ENCODE peak calls at places on chromosome 19, in four cellular contexts. H, A, L and E are unnamed samples.

GRCh38 chr19:38213911-38214625 is 10.0 kb downstream of the DPF1 start:
- DNase-seq in H (no peak), A (peak; percentile 33), L (no peak), E (no peak)

GRCh38 chr19:50567052-50567841 is 988 bp downstream of the LRRC4B start:
- DNase-seq in H (peak; percentile 54), A (no peak), L (no peak), E (no peak)

GRCh38 chr19:8578642-8579265 is 1.5 kb upstream of the MYO1F start:
- DNase-seq in H (peak; percentile 83), A (no peak), L (peak; percentile 47), E (peak; percentile 85)

GRCh38 chr19:52962394-52963228 is at the start of gene ZNF816:
- DNase-seq in H (peak; percentile 98), A (peak; percentile 70), L (peak; percentile 79), E (peak; percentile 100)

GRCh38 chr19:51714848-51715247 is 8.9 kb downstream of the HAS1 start:
- DNase-seq in H (no peak), A (no peak), L (no peak), E (no peak)

GRCh38 chr19:30085394-30085793 is 143.4 kb downstream of the URI1 start:
- DNase-seq in H (peak; percentile 39), A (no peak), L (peak; percentile 16), E (no peak)

GRCh38 chr19:5695649-5696195 is 5.6 kb downstream of the RPL36 start:
- DNase-seq in H (no peak), A (no peak), L (no peak), E (no peak)

GRCh38 chr19:28051047-28051446 is 1161.9 kb downstream of the UQCRFS1 start:
- DNase-seq in H (no peak), A (no peak), L (no peak), E (no peak)

GRCh38 chr19:29262085-29262484 is 49.1 kb upstream of the UQCRFS1 start:
- DNase-seq in H (no peak), A (no peak), L (no peak), E (no peak)

GRCh38 chr19:18205180-18205915 is 1.5 kb upstream of the RAB3A start:
- DNase-seq in H (peak; percentile 75), A (no peak), L (no peak), E (peak; percentile 82)

GRCh38 chr19:27792576-27793127 is 1420.3 kb downstream of the UQCRFS1 start:
- DNase-seq in H (no peak), A (no peak), L (no peak), E (no peak)

GRCh38 chr19:57664269-57665127 is 4.2 kb upstream of the ZSCAN4 start:
- DNase-seq in H (peak; percentile 65), A (no peak), L (no peak), E (peak; percentile 48)

GRCh38 chr19:41951686-41952172 is 7.4 kb downstream of the RABAC1 start:
- DNase-seq in H (peak; percentile 86), A (no peak), L (peak; percentile 59), E (peak; percentile 89)

GRCh38 chr19:1929051-1929742 is 11.8 kb upstream of the CSNK1G2 start:
- DNase-seq in H (peak; percentile 87), A (no peak), L (peak; percentile 61), E (peak; percentile 88)

GRCh38 chr19:19662866-19663291 is 597 bp downstream of the ATP13A1 start:
- DNase-seq in H (peak; percentile 46), A (no peak), L (no peak), E (no peak)

GRCh38 chr19:3196933-3197205 is 11.1 kb downstream of the NCLN start:
- DNase-seq in H (no peak), A (no peak), L (no peak), E (no peak)

GRCh38 chr19:49875801-49876421 is 1.2 kb downstream of the AKT1S1 start:
- DNase-seq in H (peak; percentile 58), A (no peak), L (no peak), E (peak; percentile 62)

GRCh38 chr19:4379383-4380253 is 20.7 kb downstream of the SH3GL1 start:
- DNase-seq in H (no peak), A (peak; percentile 69), L (no peak), E (no peak)
- TF ChIP-seq POLR2AphosphoS5 in H (no peak), A (no peak), L (no peak), E (no peak)

GRCh38 chr19:17172624-17173345 is 42.4 kb upstream of the USE1 start:
- DNase-seq in H (no peak), A (no peak), L (no peak), E (no peak)
- H3K4me1 ChIP-seq in H (no peaks in the 10 kb centered on the region), A (peaks cover 2% of the 10 kb centered on the region), L (peaks cover 9% of the 10 kb centered on the region), E (no peaks in the 10 kb centered on the region)

GRCh38 chr19:35143231-35143715 is at the start of gene FXYD7:
- DNase-seq in H (no peak), A (no peak), L (no peak), E (no peak)
- TF ChIP-seq POLR2AphosphoS5 in H (no peak), A (no peak), L (no peak), E (no peak)

DNA sequence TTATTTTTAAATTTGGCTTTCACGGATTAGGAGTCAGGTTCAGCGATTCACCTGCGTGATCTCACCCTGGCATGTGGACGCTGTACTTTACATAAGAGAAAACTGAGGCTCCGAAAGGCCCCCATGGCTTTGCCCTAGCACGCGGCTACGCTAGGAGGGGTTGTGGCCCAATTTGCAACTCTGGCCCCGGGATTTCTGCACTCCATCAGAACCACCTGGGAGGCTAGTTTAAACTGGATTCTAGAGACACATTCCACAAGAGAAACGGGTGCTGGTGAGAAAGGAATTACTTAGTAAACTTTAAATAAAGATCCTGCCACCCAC is 6.2 kb downstream of the BCL3 start:
- DNase-seq in H (no peak), A (no peak), L (no peak), E (no peak)
- H3K4me1 ChIP-seq in H (peaks cover 22% of the 10 kb centered on the region), A (peaks cover 32% of the 10 kb centered on the region), L (peaks cover 29% of the 10 kb centered on the region), E (peaks cover 81% of the 10 kb centered on the region)

GRCh38 chr19:48616041-48616436 is 1.2 kb upstream of the FAM83E start:
- DNase-seq in H (no peak), A (no peak), L (no peak), E (no peak)
- TF ChIP-seq POLR2AphosphoS5 in H (no peak), A (peak; percentile 55), L (peak; percentile 2), E (no peak)

DNA sequence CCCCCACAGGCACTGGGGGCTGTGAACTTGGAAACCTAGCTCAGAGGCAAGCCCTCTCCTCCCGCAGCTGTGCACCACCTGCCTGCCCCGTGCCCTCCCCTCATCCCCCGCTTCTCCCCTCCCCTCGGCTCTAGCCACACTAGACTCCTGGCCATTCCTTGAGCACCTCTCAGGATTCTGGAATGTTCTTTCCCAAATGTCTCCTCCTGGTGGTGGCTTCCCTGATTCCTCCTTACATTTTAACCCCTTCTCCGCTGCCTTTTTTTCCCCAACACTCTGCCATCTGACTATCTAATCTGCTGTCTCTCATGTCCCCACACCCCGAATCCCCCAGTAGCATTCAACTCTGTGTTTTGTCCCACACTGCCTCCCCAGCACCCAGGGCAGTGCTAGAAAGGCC is 6.7 kb downstream of the NANOS3 start:
- DNase-seq in H (no peak), A (no peak), L (no peak), E (no peak)
- H3K4me1 ChIP-seq in H (peaks cover 21% of the 10 kb centered on the region), A (peaks cover 25% of the 10 kb centered on the region), L (peaks cover 25% of the 10 kb centered on the region), E (peaks cover 22% of the 10 kb centered on the region)

GRCh38 chr19:45881909-45882528 is 3.9 kb downstream of the IRF2BP1 start:
- DNase-seq in H (peak; percentile 53), A (no peak), L (no peak), E (peak; percentile 57)

GRCh38 chr19:45879971-45880370 is 6.0 kb downstream of the IRF2BP1 start:
- DNase-seq in H (no peak), A (no peak), L (no peak), E (no peak)

GRCh38 chr19:45882652-45883585 is 3.0 kb downstream of the IRF2BP1 start:
- DNase-seq in H (peak; percentile 89), A (peak; percentile 70), L (peak; percentile 77), E (peak; percentile 93)

GRCh38 chr19:45883586-45883880 is 2.4 kb downstream of the IRF2BP1 start:
- DNase-seq in H (no peak), A (no peak), L (no peak), E (no peak)

DNA sequence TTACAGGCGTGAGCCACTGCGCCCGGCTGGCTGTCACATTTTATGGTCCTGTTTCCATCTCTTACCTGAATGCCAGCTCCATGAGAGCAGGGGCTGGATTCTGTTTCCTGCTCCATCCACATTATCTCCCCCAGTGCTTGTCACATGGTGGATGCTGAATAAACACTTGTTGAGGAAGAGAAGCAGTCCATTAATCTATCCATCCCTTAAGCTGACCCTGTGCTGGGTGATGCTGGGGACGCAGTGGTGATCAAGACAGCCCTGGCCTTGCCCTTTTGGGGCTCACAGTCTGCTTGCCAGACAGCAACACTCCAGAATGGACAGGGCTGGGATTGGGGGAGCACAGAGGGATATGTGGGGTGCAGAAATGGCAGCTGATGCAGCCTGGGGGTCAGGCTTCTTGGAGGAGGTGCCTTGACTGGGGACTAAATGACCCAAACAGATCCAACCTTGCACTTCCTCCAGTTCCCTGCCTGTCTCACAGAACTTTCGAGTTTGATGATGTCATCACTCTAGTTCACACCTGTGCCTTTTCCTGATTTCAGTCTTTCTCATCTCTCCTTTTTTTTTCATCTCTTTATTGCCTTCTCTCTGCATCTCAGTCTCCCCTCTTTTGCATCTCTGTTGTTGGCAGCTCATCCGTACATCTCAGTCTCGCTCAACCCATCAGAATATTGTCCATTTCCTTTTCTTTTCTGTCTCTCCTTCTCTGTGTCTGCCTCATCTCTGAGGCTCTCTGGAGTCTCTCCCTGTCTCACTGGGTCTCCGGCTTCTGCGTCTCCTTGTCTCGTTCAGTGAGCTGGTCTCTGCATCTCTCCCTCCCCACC is 4.6 kb downstream of the IRF2BP1 start:
- DNase-seq in H (no peak), A (no peak), L (no peak), E (no peak)
- TF ChIP-seq POLR2AphosphoS5 in H (no peak), A (no peak), L (no peak), E (no peak)

GRCh38 chr19:43799502-43800142 is 2.6 kb downstream of the LYPD5 start:
- DNase-seq in H (no peak), A (no peak), L (no peak), E (peak; percentile 60)

GRCh38 chr19:43798026-43798545 is 4.2 kb downstream of the LYPD5 start:
- DNase-seq in H (no peak), A (no peak), L (no peak), E (no peak)

GRCh38 chr19:43797118-43797517 is 5.1 kb downstream of the LYPD5 start:
- DNase-seq in H (no peak), A (no peak), L (no peak), E (no peak)

GRCh38 chr19:43798546-43799409 is 3.5 kb downstream of the LYPD5 start:
- DNase-seq in H (no peak), A (no peak), L (peak; percentile 70), E (peak; percentile 69)

GRCh38 chr19:43797556-43797955 is 4.7 kb downstream of the LYPD5 start:
- DNase-seq in H (no peak), A (no peak), L (no peak), E (no peak)
- H3K4me1 ChIP-seq in H (no peaks in the 10 kb centered on the region), A (peaks cover 4% of the 10 kb centered on the region), L (peaks cover 18% of the 10 kb centered on the region), E (peaks cover 14% of the 10 kb centered on the region)